ENCODE peak calls at places on chromosome 1, in five cellular contexts. X is IMR-90, Q is H1, A is HepG2, M is K562. W is an unnamed sample.

GRCh38 chr1:112888630-112889029 is 67.4 kb downstream of the SLC16A1 start:
- DNase-seq in X (no peak), Q (no peak), A (no peak), M (peak), W (no peak)

GRCh38 chr1:31416101-31416736 is 3.2 kb downstream of the SERINC2 start:
- DNase-seq in X (no peak), Q (no peak), A (no peak), M (no peak), W (no peak)

GRCh38 chr1:184524248-184524647 is 137.4 kb downstream of the C1orf21 start:
- DNase-seq in X (peak), Q (no peak), A (no peak), M (no peak), W (no peak)

GRCh38 chr1:12618661-12619395 is 818 bp upstream of the DHRS3 start:
- DNase-seq in X (peak), Q (peak), A (peak), M (peak), W (peak)

GRCh38 chr1:58249729-58250586 is 296.6 kb downstream of the OMA1 start:
- DNase-seq in X (peak), Q (peak), A (peak), M (peak), W (no peak)

GRCh38 chr1:42529724-42530161 is 66.7 kb downstream of the CCDC30 start:
- DNase-seq in X (peak), Q (no peak), A (no peak), M (no peak), W (no peak)

GRCh38 chr1:94234615-94235014 is 2.8 kb downstream of the ARHGAP29 start:
- DNase-seq in X (no peak), Q (no peak), A (no peak), M (no peak), W (no peak)

GRCh38 chr1:10787274-10787673 is 9.2 kb downstream of the CASZ1 start:
- DNase-seq in X (no peak), Q (no peak), A (no peak), M (no peak), W (no peak)

GRCh38 chr1:14415396-14415795 is 183.1 kb upstream of the KAZN start:
- DNase-seq in X (no peak), Q (peak), A (no peak), M (peak), W (no peak)

GRCh38 chr1:39900662-39901485 is 843 bp downstream of the MYCL start:
- DNase-seq in X (peak), Q (peak), A (no peak), M (peak), W (no peak)

GRCh38 chr1:60277269-60277668 is 203.7 kb upstream of the C1orf87 start:
- DNase-seq in X (no peak), Q (no peak), A (no peak), M (no peak), W (no peak)

GRCh38 chr1:159922499-159923202 is 2.7 kb downstream of the TAGLN2 start:
- DNase-seq in X (peak), Q (no peak), A (no peak), M (peak), W (peak)

GRCh38 chr1:241533375-241534115 is 1.4 kb downstream of the KMO start:
- DNase-seq in X (no peak), Q (no peak), A (no peak), M (no peak), W (no peak)

GRCh38 chr1:2925291-2925690 is 96.0 kb upstream of the ACTRT2 start:
- DNase-seq in X (no peak), Q (no peak), A (no peak), M (no peak), W (no peak)

GRCh38 chr1:23509896-23510295 is 21.1 kb downstream of the E2F2 start:
- DNase-seq in X (no peak), Q (no peak), A (no peak), M (no peak), W (no peak)

GRCh38 chr1:69836961-69837636 is 269.4 kb downstream of the LRRC7 start:
- DNase-seq in X (no peak), Q (no peak), A (no peak), M (no peak), W (no peak)

GRCh38 chr1:184513966-184514365 is 127.1 kb downstream of the C1orf21 start:
- DNase-seq in X (peak), Q (no peak), A (no peak), M (no peak), W (no peak)

GRCh38 chr1:53025034-53025777 is 36.8 kb upstream of the PODN start:
- DNase-seq in X (peak), Q (no peak), A (peak), M (no peak), W (peak)

GRCh38 chr1:179810367-179810715 is 67.2 kb downstream of the FAM163A start:
- DNase-seq in X (no peak), Q (no peak), A (no peak), M (no peak), W (no peak)

GRCh38 chr1:2594001-2594640 is 7.5 kb downstream of the PRXL2B start:
- DNase-seq in X (no peak), Q (no peak), A (no peak), M (no peak), W (no peak)

GRCh38 chr1:118223426-118223825 is 38.4 kb upstream of the SPAG17 start:
- DNase-seq in X (no peak), Q (peak), A (peak), M (peak), W (no peak)
- TF ChIP-seq MAFK in X (no peak), Q (no peak), A (no peak), M (no peak), W (no peak)

GRCh38 chr1:62772607-62773295 is 11.2 kb upstream of the ATG4C start:
- DNase-seq in X (no peak), Q (no peak), A (no peak), M (no peak), W (no peak)

GRCh38 chr1:62778208-62778607 is 5.7 kb upstream of the ATG4C start:
- DNase-seq in X (no peak), Q (no peak), A (no peak), M (no peak), W (no peak)

GRCh38 chr1:62774971-62775578 is 8.9 kb upstream of the ATG4C start:
- DNase-seq in X (no peak), Q (no peak), A (no peak), M (peak), W (no peak)

GRCh38 chr1:62774006-62774405 is 9.9 kb upstream of the ATG4C start:
- DNase-seq in X (no peak), Q (no peak), A (no peak), M (no peak), W (no peak)
- TF ChIP-seq MAFK in X (no peak), Q (no peak), A (no peak), M (no peak), W (no peak)

GRCh38 chr1:67376381-67376780 is 53.8 kb downstream of the SERBP1 start:
- DNase-seq in X (no peak), Q (no peak), A (no peak), M (peak), W (no peak)
- TF ChIP-seq MAFK in X (no peak), Q (no peak), A (no peak), M (no peak), W (no peak)

GRCh38 chr1:206049919-206050600 is 2.9 kb upstream of the RHEX start:
- DNase-seq in X (no peak), Q (no peak), A (no peak), M (no peak), W (no peak)

GRCh38 chr1:206047271-206047670 is 5.7 kb upstream of the RHEX start:
- DNase-seq in X (no peak), Q (no peak), A (no peak), M (no peak), W (no peak)

GRCh38 chr1:206048582-206048981 is 4.4 kb upstream of the RHEX start:
- DNase-seq in X (no peak), Q (no peak), A (peak), M (no peak), W (peak)

GRCh38 chr1:206049293-206049692 is 3.7 kb upstream of the RHEX start:
- DNase-seq in X (no peak), Q (no peak), A (no peak), M (no peak), W (no peak)

GRCh38 chr1:206050655-206051235 is 2.2 kb upstream of the RHEX start:
- DNase-seq in X (peak), Q (no peak), A (no peak), M (no peak), W (no peak)
- TF ChIP-seq MAFK in X (no peak), Q (no peak), A (no peak), M (no peak), W (no peak)

DNA sequence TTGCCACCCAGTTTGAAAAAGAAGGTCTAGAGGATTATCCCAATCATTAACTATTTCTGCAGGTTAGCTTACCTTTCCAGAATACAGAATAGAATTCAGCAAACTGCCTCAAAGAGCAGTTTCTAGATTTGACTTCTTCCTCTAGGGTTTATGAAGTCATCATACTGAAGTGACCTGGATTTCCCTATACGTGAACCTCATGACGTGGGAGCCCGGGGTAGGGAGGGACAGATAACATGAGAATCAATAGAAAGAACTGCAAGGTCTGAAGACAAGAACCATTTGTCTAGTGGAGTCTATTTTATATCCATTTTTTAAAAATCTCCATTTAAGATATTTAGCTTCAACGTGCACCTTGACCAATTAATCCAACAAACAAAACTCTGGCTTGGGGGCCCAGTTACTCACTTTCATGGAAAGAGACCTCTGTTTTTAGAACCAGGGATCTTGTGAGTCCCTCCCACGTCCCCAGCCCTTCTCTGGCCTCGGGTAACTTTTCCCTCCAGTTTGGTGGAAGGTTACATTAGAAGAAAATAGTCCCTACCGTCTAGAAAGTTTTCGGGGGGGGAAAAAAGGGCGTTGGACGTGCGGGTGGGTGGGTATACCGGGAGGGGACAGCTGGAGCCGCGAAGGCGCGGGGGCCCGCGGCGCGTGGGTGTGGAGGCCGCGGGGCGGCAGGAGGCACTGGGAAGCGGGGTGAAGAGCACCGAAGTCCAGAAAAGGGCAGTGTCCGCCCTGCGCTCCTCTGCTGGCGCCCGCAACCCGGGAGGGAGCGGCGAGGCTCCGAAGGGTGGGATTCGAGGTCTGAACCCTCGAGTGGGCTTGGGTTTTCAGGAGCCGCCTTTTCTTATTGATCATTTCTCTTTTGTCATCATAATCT is 13.8 kb upstream of the POGZ start:
- DNase-seq in X (peak), Q (peak), A (no peak), M (peak), W (peak)
- TF ChIP-seq MAFK in X (no peak), Q (no peak), A (no peak), M (no peak), W (no peak)

GRCh38 chr1:217354900-217355299 is 276.0 kb downstream of the GPATCH2 start:
- DNase-seq in X (no peak), Q (no peak), A (no peak), M (no peak), W (no peak)
- TF ChIP-seq MAFK in X (no peak), Q (no peak), A (no peak), M (no peak), W (no peak)